ENCODE peak calls at places on chromosomes 13 and 19, in ten cellular contexts. One of them, this sample, is unnamed.

GRCh38 chr13:29713841-29714240 is 118.4 kb upstream of the SLC7A1 start:
- DNase-seq in CD4-positive, alpha-beta T cell: no peak
- DNase-seq in thoracic aorta: no peak
- DNase-seq in glutamatergic neuron: no peak
- DNase-seq in fibroblast of villous mesenchyme: no peak
- DNase-seq in progenitor cell of endocrine pancreas: no peak
- DNase-seq in esophagus squamous epithelium: no peak
- DNase-seq in pancreas: no peak
- DNase-seq in WTC11: no peak
- DNase-seq in esophagus muscularis mucosa: no peak
- DNase-seq in this sample: no peak

GRCh38 chr19:35731353-35731752 is 10.9 kb downstream of the IGFLR1 start:
- DNase-seq in CD4-positive, alpha-beta T cell: no peak
- DNase-seq in thoracic aorta: no peak
- DNase-seq in glutamatergic neuron: no peak
- DNase-seq in fibroblast of villous mesenchyme: no peak
- DNase-seq in progenitor cell of endocrine pancreas: no peak
- DNase-seq in esophagus squamous epithelium: no peak
- DNase-seq in pancreas: no peak
- DNase-seq in WTC11: no peak
- DNase-seq in esophagus muscularis mucosa: no peak
- DNase-seq in this sample: no peak

GRCh38 chr13:20126460-20127262 is 34.2 kb downstream of the GJA3 start:
- DNase-seq in CD4-positive, alpha-beta T cell: no peak
- DNase-seq in thoracic aorta: no peak
- DNase-seq in glutamatergic neuron: no peak
- DNase-seq in fibroblast of villous mesenchyme: no peak
- DNase-seq in progenitor cell of endocrine pancreas: no peak
- DNase-seq in esophagus squamous epithelium: no peak
- DNase-seq in pancreas: no peak
- DNase-seq in WTC11: no peak
- DNase-seq in esophagus muscularis mucosa: no peak
- DNase-seq in this sample: no peak

GRCh38 chr19:18202759-18203407 is 959 bp downstream of the RAB3A start:
- DNase-seq in CD4-positive, alpha-beta T cell: peak; percentile 25
- DNase-seq in thoracic aorta: no peak
- DNase-seq in glutamatergic neuron: peak; percentile 49
- DNase-seq in fibroblast of villous mesenchyme: no peak
- DNase-seq in progenitor cell of endocrine pancreas: no peak
- DNase-seq in esophagus squamous epithelium: no peak
- DNase-seq in pancreas: peak; percentile 59
- DNase-seq in WTC11: peak; percentile 71
- DNase-seq in esophagus muscularis mucosa: no peak
- DNase-seq in this sample: peak; percentile 24

GRCh38 chr19:17243854-17244617 is 1.7 kb downstream of the NR2F6 start:
- DNase-seq in CD4-positive, alpha-beta T cell: no peak
- DNase-seq in thoracic aorta: no peak
- DNase-seq in glutamatergic neuron: peak; percentile 83
- DNase-seq in fibroblast of villous mesenchyme: no peak
- DNase-seq in progenitor cell of endocrine pancreas: peak; percentile 60
- DNase-seq in esophagus squamous epithelium: no peak
- DNase-seq in pancreas: peak; percentile 75
- DNase-seq in WTC11: peak; percentile 58
- DNase-seq in esophagus muscularis mucosa: no peak
- DNase-seq in this sample: no peak

GRCh38 chr13:27918918-27919255 is 913 bp upstream of the PDX1 start:
- DNase-seq in CD4-positive, alpha-beta T cell: no peak
- DNase-seq in thoracic aorta: no peak
- DNase-seq in glutamatergic neuron: no peak
- DNase-seq in fibroblast of villous mesenchyme: no peak
- DNase-seq in progenitor cell of endocrine pancreas: no peak
- DNase-seq in esophagus squamous epithelium: no peak
- DNase-seq in pancreas: no peak
- DNase-seq in WTC11: peak; percentile 15
- DNase-seq in esophagus muscularis mucosa: no peak
- DNase-seq in this sample: no peak

GRCh38 chr13:42396901-42397670 is 125.1 kb downstream of the AKAP11 start:
- DNase-seq in CD4-positive, alpha-beta T cell: no peak
- DNase-seq in thoracic aorta: no peak
- DNase-seq in glutamatergic neuron: no peak
- DNase-seq in fibroblast of villous mesenchyme: no peak
- DNase-seq in progenitor cell of endocrine pancreas: no peak
- DNase-seq in esophagus squamous epithelium: no peak
- DNase-seq in pancreas: no peak
- DNase-seq in WTC11: no peak
- DNase-seq in esophagus muscularis mucosa: no peak
- DNase-seq in this sample: no peak

GRCh38 chr13:42048323-42048624 is 174 bp upstream of the DGKH start:
- DNase-seq in CD4-positive, alpha-beta T cell: no peak
- DNase-seq in thoracic aorta: no peak
- DNase-seq in glutamatergic neuron: no peak
- DNase-seq in fibroblast of villous mesenchyme: no peak
- DNase-seq in progenitor cell of endocrine pancreas: no peak
- DNase-seq in esophagus squamous epithelium: no peak
- DNase-seq in pancreas: no peak
- DNase-seq in WTC11: no peak
- DNase-seq in esophagus muscularis mucosa: no peak
- DNase-seq in this sample: no peak

DNA sequence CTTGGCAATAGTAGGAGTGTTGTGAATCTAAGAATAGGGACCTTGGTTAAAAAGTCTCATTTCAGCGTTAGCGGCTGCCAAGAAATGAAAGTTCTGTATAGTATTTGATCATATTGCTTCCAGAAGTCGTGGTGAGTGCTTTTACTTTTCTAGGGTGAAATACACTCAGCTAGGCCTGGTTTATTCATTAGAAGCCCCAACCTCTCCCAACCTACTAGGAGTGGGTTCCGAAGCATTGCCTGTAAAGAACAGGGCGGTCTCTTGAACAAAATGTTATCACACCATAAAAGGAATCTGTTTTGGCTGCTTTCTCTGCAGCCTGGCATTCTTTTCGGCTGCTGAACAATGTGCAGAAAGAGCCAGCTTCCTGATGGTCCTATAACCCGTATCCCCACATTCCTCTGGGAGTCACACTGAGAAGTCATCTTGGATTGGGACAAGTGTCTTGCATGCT is 102.8 kb downstream of the LRCH1 start:
- DNase-seq in CD4-positive, alpha-beta T cell: no peak
- DNase-seq in thoracic aorta: no peak
- DNase-seq in glutamatergic neuron: no peak
- DNase-seq in fibroblast of villous mesenchyme: no peak
- DNase-seq in progenitor cell of endocrine pancreas: no peak
- DNase-seq in esophagus squamous epithelium: no peak
- DNase-seq in pancreas: no peak
- DNase-seq in WTC11: no peak
- DNase-seq in esophagus muscularis mucosa: no peak
- DNase-seq in this sample: no peak
- TF ChIP-seq CTCF in CD4-positive, alpha-beta T cell: no peak
- TF ChIP-seq CTCF in thoracic aorta: no peak
- TF ChIP-seq CTCF in glutamatergic neuron: no peak
- TF ChIP-seq CTCF in fibroblast of villous mesenchyme: no peak
- TF ChIP-seq CTCF in progenitor cell of endocrine pancreas: no peak
- TF ChIP-seq CTCF in esophagus squamous epithelium: no peak
- TF ChIP-seq CTCF in pancreas: no peak
- TF ChIP-seq CTCF in WTC11: no peak
- TF ChIP-seq CTCF in esophagus muscularis mucosa: no peak
- TF ChIP-seq CTCF in this sample: no peak

DNA sequence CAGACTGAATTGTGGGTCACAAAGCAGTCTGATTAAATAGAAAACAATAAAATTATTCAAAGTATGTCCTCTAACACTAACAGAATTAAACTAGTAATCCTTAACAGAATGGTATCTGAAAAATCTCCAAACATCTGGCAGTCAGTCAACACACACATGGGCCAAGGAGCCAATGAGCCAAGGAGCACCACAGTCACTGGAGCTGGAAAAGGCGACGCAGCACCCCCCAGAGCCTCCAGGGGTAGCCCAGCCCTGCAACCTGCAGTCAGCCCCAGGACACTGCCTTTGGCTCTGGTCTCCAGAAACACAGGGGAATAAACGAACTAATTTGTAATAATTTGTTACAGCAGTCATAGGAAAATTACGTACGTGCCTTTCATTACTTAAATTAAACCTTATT is 12.3 kb downstream of the TUBGCP3 start:
- DNase-seq in CD4-positive, alpha-beta T cell: no peak
- DNase-seq in thoracic aorta: no peak
- DNase-seq in glutamatergic neuron: no peak
- DNase-seq in fibroblast of villous mesenchyme: peak; percentile 47
- DNase-seq in progenitor cell of endocrine pancreas: no peak
- DNase-seq in esophagus squamous epithelium: no peak
- DNase-seq in pancreas: no peak
- DNase-seq in WTC11: peak; percentile 47
- DNase-seq in esophagus muscularis mucosa: peak; percentile 77
- DNase-seq in this sample: no peak
- TF ChIP-seq CTCF in CD4-positive, alpha-beta T cell: no peak
- TF ChIP-seq CTCF in thoracic aorta: no peak
- TF ChIP-seq CTCF in glutamatergic neuron: no peak
- TF ChIP-seq CTCF in fibroblast of villous mesenchyme: no peak
- TF ChIP-seq CTCF in progenitor cell of endocrine pancreas: no peak
- TF ChIP-seq CTCF in esophagus squamous epithelium: no peak
- TF ChIP-seq CTCF in pancreas: no peak
- TF ChIP-seq CTCF in WTC11: no peak
- TF ChIP-seq CTCF in esophagus muscularis mucosa: no peak
- TF ChIP-seq CTCF in this sample: no peak

GRCh38 chr19:12676928-12677327 is 4.8 kb downstream of the DHPS start:
- DNase-seq in CD4-positive, alpha-beta T cell: no peak
- DNase-seq in thoracic aorta: no peak
- DNase-seq in glutamatergic neuron: no peak
- DNase-seq in fibroblast of villous mesenchyme: no peak
- DNase-seq in progenitor cell of endocrine pancreas: no peak
- DNase-seq in esophagus squamous epithelium: no peak
- DNase-seq in pancreas: peak; percentile 37
- DNase-seq in WTC11: no peak
- DNase-seq in esophagus muscularis mucosa: no peak
- DNase-seq in this sample: no peak

GRCh38 chr19:12680034-12680433 is 1.6 kb downstream of the DHPS start:
- DNase-seq in CD4-positive, alpha-beta T cell: no peak
- DNase-seq in thoracic aorta: no peak
- DNase-seq in glutamatergic neuron: no peak
- DNase-seq in fibroblast of villous mesenchyme: no peak
- DNase-seq in progenitor cell of endocrine pancreas: no peak
- DNase-seq in esophagus squamous epithelium: no peak
- DNase-seq in pancreas: no peak
- DNase-seq in WTC11: no peak
- DNase-seq in esophagus muscularis mucosa: no peak
- DNase-seq in this sample: no peak

GRCh38 chr19:12685831-12686230 is 2.0 kb upstream of the GNG14 start:
- DNase-seq in CD4-positive, alpha-beta T cell: no peak
- DNase-seq in thoracic aorta: no peak
- DNase-seq in glutamatergic neuron: no peak
- DNase-seq in fibroblast of villous mesenchyme: no peak
- DNase-seq in progenitor cell of endocrine pancreas: no peak
- DNase-seq in esophagus squamous epithelium: no peak
- DNase-seq in pancreas: no peak
- DNase-seq in WTC11: no peak
- DNase-seq in esophagus muscularis mucosa: no peak
- DNase-seq in this sample: no peak

GRCh38 chr19:12676384-12676792 is 5.3 kb downstream of the DHPS start:
- DNase-seq in CD4-positive, alpha-beta T cell: peak; percentile 78
- DNase-seq in thoracic aorta: no peak
- DNase-seq in glutamatergic neuron: peak; percentile 94
- DNase-seq in fibroblast of villous mesenchyme: peak; percentile 70
- DNase-seq in progenitor cell of endocrine pancreas: peak; percentile 88
- DNase-seq in esophagus squamous epithelium: no peak
- DNase-seq in pancreas: peak; percentile 89
- DNase-seq in WTC11: peak; percentile 97
- DNase-seq in esophagus muscularis mucosa: peak; percentile 93
- DNase-seq in this sample: peak; percentile 78

DNA sequence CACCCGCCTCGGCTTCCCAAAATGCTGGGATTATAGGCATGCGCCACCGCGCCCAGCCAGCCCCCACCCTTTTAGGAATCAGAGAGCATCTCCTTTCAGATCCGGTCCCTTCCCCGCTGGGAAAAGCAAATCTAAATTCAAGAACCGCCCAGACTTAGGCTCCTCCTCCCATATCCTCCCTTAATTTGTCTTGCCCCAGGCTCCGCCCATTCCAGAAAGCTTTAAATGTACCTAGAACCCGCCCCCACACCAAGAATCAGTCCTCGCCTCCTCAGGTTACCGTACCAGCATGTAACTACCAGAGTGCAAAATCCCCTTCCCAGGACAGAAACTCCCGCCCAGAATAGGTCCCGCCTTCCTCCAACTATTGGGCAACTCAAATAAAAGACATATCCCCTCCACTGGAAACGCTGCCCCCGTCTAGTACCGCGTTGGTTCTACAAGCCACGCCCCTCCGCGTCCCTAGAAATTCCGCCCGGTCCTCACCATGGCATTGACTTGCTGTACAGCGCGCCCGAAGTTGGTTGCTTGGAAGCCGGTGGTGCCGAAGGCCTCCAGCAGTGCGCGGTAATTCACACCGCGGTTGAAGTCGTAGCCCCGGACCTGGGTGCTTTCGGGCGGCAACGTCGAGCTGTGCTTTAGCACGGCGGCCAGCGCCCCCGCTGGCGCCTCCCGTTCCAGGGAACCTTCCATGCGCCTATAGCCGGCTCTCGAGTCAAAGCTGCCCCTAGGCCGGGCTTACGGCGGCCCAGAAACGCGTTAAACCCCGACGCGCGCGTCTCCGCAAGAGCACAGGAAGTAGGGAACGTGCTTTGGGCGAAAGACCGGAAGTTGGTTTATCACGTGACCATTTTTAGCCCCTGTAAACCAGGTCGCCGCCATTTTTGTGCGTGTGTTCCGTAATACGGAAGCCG is at the start of gene DHPS:
- DNase-seq in CD4-positive, alpha-beta T cell: peak; percentile 80
- DNase-seq in thoracic aorta: peak; percentile 82
- DNase-seq in glutamatergic neuron: peak; percentile 83
- DNase-seq in fibroblast of villous mesenchyme: peak; percentile 99
- DNase-seq in progenitor cell of endocrine pancreas: peak; percentile 70
- DNase-seq in esophagus squamous epithelium: peak; percentile 66
- DNase-seq in pancreas: peak; percentile 89
- DNase-seq in WTC11: peak; percentile 92
- DNase-seq in esophagus muscularis mucosa: peak; percentile 97
- DNase-seq in this sample: peak; percentile 82
- TF ChIP-seq CTCF in CD4-positive, alpha-beta T cell: no peak
- TF ChIP-seq CTCF in thoracic aorta: no peak
- TF ChIP-seq CTCF in glutamatergic neuron: no peak
- TF ChIP-seq CTCF in fibroblast of villous mesenchyme: no peak
- TF ChIP-seq CTCF in progenitor cell of endocrine pancreas: peak; percentile 17
- TF ChIP-seq CTCF in esophagus squamous epithelium: no peak
- TF ChIP-seq CTCF in pancreas: no peak
- TF ChIP-seq CTCF in WTC11: no peak
- TF ChIP-seq CTCF in esophagus muscularis mucosa: no peak
- TF ChIP-seq CTCF in this sample: no peak

GRCh38 chr19:6674868-6675305 is 4.9 kb upstream of the TNFSF14 start:
- DNase-seq in CD4-positive, alpha-beta T cell: peak; percentile 77
- DNase-seq in thoracic aorta: no peak
- DNase-seq in glutamatergic neuron: no peak
- DNase-seq in fibroblast of villous mesenchyme: peak; percentile 17
- DNase-seq in progenitor cell of endocrine pancreas: no peak
- DNase-seq in esophagus squamous epithelium: no peak
- DNase-seq in pancreas: no peak
- DNase-seq in WTC11: peak; percentile 65
- DNase-seq in esophagus muscularis mucosa: peak; percentile 94
- DNase-seq in this sample: peak; percentile 80
- TF ChIP-seq CTCF in CD4-positive, alpha-beta T cell: no peak
- TF ChIP-seq CTCF in thoracic aorta: no peak
- TF ChIP-seq CTCF in glutamatergic neuron: no peak
- TF ChIP-seq CTCF in fibroblast of villous mesenchyme: no peak
- TF ChIP-seq CTCF in progenitor cell of endocrine pancreas: no peak
- TF ChIP-seq CTCF in esophagus squamous epithelium: no peak
- TF ChIP-seq CTCF in pancreas: no peak
- TF ChIP-seq CTCF in WTC11: no peak
- TF ChIP-seq CTCF in esophagus muscularis mucosa: no peak
- TF ChIP-seq CTCF in this sample: no peak

GRCh38 chr13:114244637-114245036 is 9.9 kb downstream of the CDC16 start:
- DNase-seq in CD4-positive, alpha-beta T cell: no peak
- DNase-seq in thoracic aorta: no peak
- DNase-seq in glutamatergic neuron: no peak
- DNase-seq in fibroblast of villous mesenchyme: no peak
- DNase-seq in progenitor cell of endocrine pancreas: no peak
- DNase-seq in esophagus squamous epithelium: no peak
- DNase-seq in pancreas: no peak
- DNase-seq in WTC11: no peak
- DNase-seq in esophagus muscularis mucosa: no peak
- DNase-seq in this sample: no peak
- TF ChIP-seq CTCF in CD4-positive, alpha-beta T cell: no peak
- TF ChIP-seq CTCF in thoracic aorta: no peak
- TF ChIP-seq CTCF in glutamatergic neuron: no peak
- TF ChIP-seq CTCF in fibroblast of villous mesenchyme: no peak
- TF ChIP-seq CTCF in progenitor cell of endocrine pancreas: no peak
- TF ChIP-seq CTCF in esophagus squamous epithelium: no peak
- TF ChIP-seq CTCF in pancreas: no peak
- TF ChIP-seq CTCF in WTC11: no peak
- TF ChIP-seq CTCF in esophagus muscularis mucosa: no peak
- TF ChIP-seq CTCF in this sample: no peak

This sample was measured in natural killer cell.